ENCODE peak calls at places on chromosomes 5 and 9, in five cellular contexts. X, P, Z, Q and G are unnamed samples.

GRCh38 chr9:115107701-115108100 is 10.3 kb downstream of the TNC start:
- DNase-seq in P (no peak), X (no peak), Z (no peak), Q (no peak), G (no peak)

GRCh38 chr9:136023401-136024225 is 62.4 kb upstream of the UBAC1 start:
- DNase-seq in X (no peak), Z (no peak), Q (no peak), P (no peak), G (peak; percentile 43)

GRCh38 chr5:59037041-59037440 is 454.2 kb downstream of the RAB3C start:
- DNase-seq in Z (no peak), X (no peak), P (no peak), Q (no peak), G (no peak)

GRCh38 chr5:139298242-139298641 is 4.7 kb downstream of the MATR3 start:
- DNase-seq in Q (no peak), X (no peak), Z (no peak), P (no peak), G (no peak)

GRCh38 chr9:114936566-114936965 is 6.2 kb upstream of the TNFSF8 start:
- DNase-seq in Z (no peak), Q (no peak), X (no peak), P (no peak), G (no peak)

GRCh38 chr9:100087218-100087617 is 11.6 kb downstream of the ERP44 start:
- DNase-seq in Q (no peak), P (no peak), Z (no peak), X (no peak), G (no peak)

GRCh38 chr5:143796110-143796509 is 15.9 kb upstream of the HMHB1 start:
- DNase-seq in X (no peak), P (no peak), Q (no peak), Z (no peak), G (no peak)

GRCh38 chr9:93091056-93091452 is 5.0 kb upstream of the CARD19 start:
- DNase-seq in X (no peak), Q (no peak), P (no peak), Z (no peak), G (no peak)

GRCh38 chr9:135224921-135225541 is 137.6 kb downstream of the OLFM1 start:
- DNase-seq in Z (no peak), X (no peak), P (no peak), Q (no peak), G (no peak)

GRCh38 chr5:155025890-155026289 is 12.3 kb downstream of the KIF4B start:
- DNase-seq in X (no peak), Q (no peak), P (no peak), Z (no peak), G (no peak)

GRCh38 chr9:128125575-128126354 is 1.8 kb downstream of the PTGES2 start:
- DNase-seq in P (no peak), Q (no peak), X (no peak), Z (no peak), G (no peak)

GRCh38 chr9:82332018-82332773 is 343.6 kb downstream of the SPATA31D1 start:
- DNase-seq in Q (no peak), P (no peak), X (no peak), Z (no peak), G (no peak)

GRCh38 chr5:45793638-45794532 is 97.7 kb upstream of the HCN1 start:
- DNase-seq in X (no peak), P (no peak), Q (no peak), Z (peak; percentile 88), G (no peak)

GRCh38 chr9:99491408-99492259 is 269.6 kb downstream of the SEC61B start:
- DNase-seq in P (no peak), Z (peak; percentile 20), X (no peak), Q (no peak), G (no peak)

GRCh38 chr5:98594098-98594497 is 179.4 kb upstream of the RGMB start:
- DNase-seq in P (no peak), Z (no peak), Q (no peak), X (no peak), G (no peak)

GRCh38 chr5:62606878-62607277 is 28.3 kb downstream of the LRRC70 start:
- DNase-seq in Z (no peak), P (no peak), Q (no peak), X (no peak), G (no peak)

GRCh38 chr5:134626369-134627014 is 6.1 kb downstream of the SAR1B start:
- DNase-seq in P (peak; percentile 25), X (no peak), Q (peak; percentile 57), Z (no peak), G (no peak)

GRCh38 chr9:126705767-126706697 is 92.3 kb downstream of the LMX1B start:
- DNase-seq in Q (peak; percentile 35), X (no peak), P (peak; percentile 76), Z (no peak), G (peak; percentile 54)

GRCh38 chr5:72141440-72142271 is 34.4 kb downstream of the MAP1B start:
- DNase-seq in Z (no peak), P (no peak), X (no peak), Q (no peak), G (no peak)

GRCh38 chr5:132420706-132421272 is 51.3 kb downstream of the SLC22A5 start:
- DNase-seq in Q (no peak), Z (peak; percentile 95), X (no peak), P (no peak), G (no peak)

GRCh38 chr9:131654857-131655577 is 84.9 kb downstream of the RAPGEF1 start:
- DNase-seq in Q (peak; percentile 85), Z (no peak), P (no peak), X (no peak), G (no peak)

GRCh38 chr5:61535828-61536227 is 203.8 kb downstream of the ZSWIM6 start:
- DNase-seq in X (no peak), Q (no peak), P (no peak), Z (no peak), G (no peak)

GRCh38 chr5:64347308-64347707 is 158.5 kb upstream of the RGS7BP start:
- DNase-seq in X (no peak), Q (no peak), Z (no peak), P (no peak), G (no peak)

GRCh38 chr9:115132648-115133047 is 14.7 kb upstream of the TNC start:
- DNase-seq in P (peak; percentile 7), Q (no peak), Z (no peak), X (no peak), G (no peak)

GRCh38 chr5:142292808-142293207 is 32.0 kb downstream of the SPRY4 start:
- DNase-seq in Q (no peak), P (no peak), Z (no peak), X (no peak), G (no peak)

GRCh38 chr5:177523711-177524538 is 7.2 kb upstream of the DDX41 start:
- DNase-seq in P (no peak), Z (no peak), X (no peak), Q (no peak), G (no peak)

DNA sequence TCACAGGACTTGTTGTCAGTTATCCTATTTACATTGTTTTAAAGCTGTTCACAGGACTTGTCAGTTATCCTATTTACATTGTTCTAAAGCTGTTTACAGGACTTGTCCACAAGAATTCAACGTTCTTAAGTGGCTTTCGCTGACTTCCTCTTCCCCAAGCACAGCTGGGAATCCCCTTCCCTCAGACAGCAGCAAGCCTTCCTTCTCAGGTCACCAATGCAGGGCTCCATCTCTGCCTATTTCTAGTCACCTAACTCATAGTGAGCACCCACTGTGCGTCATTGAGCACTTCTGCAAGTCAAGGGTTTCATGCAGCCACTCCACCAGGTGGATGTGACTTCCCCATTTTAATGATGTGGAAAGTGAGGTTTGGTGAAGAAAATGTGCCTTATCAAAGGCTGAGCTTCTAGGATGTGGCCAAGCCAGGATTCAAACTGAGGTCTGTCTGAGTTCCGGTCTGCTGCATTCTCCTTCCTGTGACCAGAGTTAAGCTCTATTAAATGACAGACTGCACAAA is 109.8 kb upstream of the ZNF462 start:
- DNase-seq in X (no peak), P (no peak), Q (no peak), Z (peak; percentile 97), G (no peak)
- TF ChIP-seq SUZ12 in X (no peak), P (no peak), Q (no peak), Z (no peak), G (no peak)

GRCh38 chr5:67037171-67037570 is 159.4 kb downstream of the CD180 start:
- DNase-seq in Q (no peak), P (no peak), Z (no peak), X (no peak), G (no peak)
- TF ChIP-seq SUZ12 in Q (no peak), P (no peak), Z (no peak), X (no peak), G (no peak)

GRCh38 chr5:66170196-66170919 is 26.3 kb downstream of the SREK1 start:
- DNase-seq in Z (no peak), Q (no peak), X (no peak), P (no peak), G (no peak)

GRCh38 chr5:66169534-66169933 is 25.4 kb downstream of the SREK1 start:
- DNase-seq in Q (no peak), X (no peak), P (no peak), Z (no peak), G (no peak)

GRCh38 chr5:66178799-66179198 is 34.7 kb downstream of the SREK1 start:
- DNase-seq in Z (no peak), P (no peak), Q (no peak), X (no peak), G (no peak)

GRCh38 chr5:66171349-66172344 is 27.5 kb downstream of the SREK1 start:
- DNase-seq in Z (no peak), X (no peak), Q (peak; percentile 32), P (peak; percentile 18), G (no peak)

DNA sequence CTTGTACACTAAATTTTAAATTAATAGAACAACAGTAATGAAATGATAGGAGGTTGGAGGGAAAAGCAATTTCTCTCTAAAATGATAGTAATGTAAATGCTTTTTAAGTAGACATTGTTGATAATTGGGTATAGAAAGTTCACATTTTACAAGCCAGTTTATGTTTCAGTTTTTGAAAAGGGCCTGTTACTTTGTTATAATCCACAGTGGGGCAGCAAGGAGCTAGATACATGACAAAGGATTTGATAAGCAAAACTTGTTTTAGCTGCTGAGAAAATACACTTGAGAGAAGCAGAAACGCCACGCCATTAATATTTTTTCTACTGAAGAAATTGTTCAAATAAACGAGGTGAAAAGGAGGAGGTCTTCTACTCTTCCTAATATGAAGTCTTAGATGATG is 30.2 kb downstream of the SREK1 start:
- DNase-seq in X (no peak), P (peak; percentile 9), Z (no peak), Q (peak; percentile 3), G (no peak)
- TF ChIP-seq SUZ12 in X (no peak), P (no peak), Z (no peak), Q (no peak), G (no peak)

GRCh38 chr5:150333400-150333799 is 24.1 kb upstream of the TCOF1 start:
- DNase-seq in Q (no peak), P (no peak), Z (no peak), X (no peak), G (no peak)

GRCh38 chr5:150339165-150339564 is 18.3 kb upstream of the TCOF1 start:
- DNase-seq in P (no peak), X (no peak), Q (no peak), Z (no peak), G (no peak)

GRCh38 chr5:150339841-150340240 is 17.7 kb upstream of the TCOF1 start:
- DNase-seq in P (no peak), Z (no peak), X (no peak), Q (no peak), G (no peak)

GRCh38 chr5:150338546-150338945 is 19.0 kb upstream of the TCOF1 start:
- DNase-seq in Q (no peak), Z (no peak), P (no peak), X (no peak), G (no peak)

DNA sequence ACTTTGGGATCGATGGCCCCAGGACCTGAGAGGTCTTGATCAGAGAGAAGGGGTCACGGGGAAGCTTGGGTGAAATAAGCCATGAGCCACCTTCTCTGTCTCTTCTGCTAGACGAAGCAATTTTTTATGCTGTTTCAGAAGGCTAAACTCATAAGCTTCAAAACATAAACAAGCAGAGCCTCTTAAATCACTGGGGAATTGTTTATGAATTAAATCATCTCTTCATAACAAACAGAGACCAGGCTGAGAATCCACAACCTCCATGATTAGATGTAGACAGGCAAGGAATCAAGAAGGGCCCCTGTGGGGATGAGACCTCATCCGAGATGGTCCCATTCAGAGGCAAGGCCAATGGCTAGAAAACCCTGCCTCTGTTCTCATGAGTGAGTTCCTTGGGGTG is 21.7 kb upstream of the TCOF1 start:
- DNase-seq in P (no peak), X (no peak), Q (no peak), Z (no peak), G (no peak)
- TF ChIP-seq SUZ12 in P (no peak), X (no peak), Q (no peak), Z (no peak), G (no peak)